ENCODE peak calls at places on chromosomes 4 and X, in nine cellular contexts. T, W, Y, D, R, X, L, Q and P are unnamed samples.

GRCh38 chrX:112857478-112857878 is 16.8 kb upstream of the AMOT start:
- DNase-seq in Q (no peak), L (no peak), X (no peak), T (no peak), D (no peak), W (no peak), R (no peak), Y (no peak), P (no peak)

GRCh38 chr4:189084671-189085070 is 856.0 kb upstream of the FRG1 start:
- DNase-seq in L (no peak), X (no peak), Q (no peak), Y (no peak), W (peak), D (no peak), R (peak), T (no peak), P (no peak)

GRCh38 chr4:121448231-121448630 is 67.4 kb upstream of the QRFPR start:
- DNase-seq in R (peak), Y (no peak), W (no peak), Q (no peak), X (no peak), T (no peak), L (no peak), D (peak), P (no peak)

GRCh38 chr4:113996599-113997177 is 17.2 kb upstream of the ARSJ start:
- DNase-seq in L (no peak), W (peak), Q (peak), D (no peak), T (no peak), Y (no peak), R (no peak), X (no peak), P (no peak)

GRCh38 chr4:86185659-86186058 is 174.2 kb downstream of the MAPK10 start:
- DNase-seq in R (no peak), D (no peak), L (no peak), T (no peak), W (no peak), Y (no peak), X (no peak), Q (no peak), P (peak)

GRCh38 chr4:165403667-165404066 is 24.9 kb downstream of the CPE start:
- DNase-seq in L (no peak), T (no peak), W (no peak), D (no peak), Q (no peak), Y (no peak), R (no peak), X (no peak), P (no peak)

GRCh38 chr4:73822812-73823480 is 13.5 kb upstream of the CXCL6 start:
- DNase-seq in T (no peak), W (peak), R (no peak), L (no peak), D (no peak), X (no peak), Y (no peak), Q (no peak), P (no peak)

GRCh38 chr4:57182132-57182874 is 72.1 kb upstream of the IGFBP7 start:
- DNase-seq in Q (no peak), Y (no peak), W (no peak), R (peak), T (no peak), L (no peak), X (no peak), D (no peak), P (no peak)

GRCh38 chrX:107324493-107325310 is 118.3 kb downstream of the DNAAF6 start:
- DNase-seq in W (peak), L (no peak), X (no peak), T (no peak), R (peak), D (no peak), Y (no peak), Q (peak), P (peak)

GRCh38 chr4:152032722-152033131 is 271.9 kb upstream of the GATB start:
- DNase-seq in R (no peak), Y (no peak), L (no peak), T (no peak), W (peak), Q (peak), X (no peak), D (no peak), P (peak)

GRCh38 chrX:11064851-11065600 is 46.1 kb upstream of the HCCS start:
- DNase-seq in Y (no peak), Q (peak), X (no peak), W (peak), T (no peak), L (no peak), D (no peak), R (no peak), P (peak)

GRCh38 chr4:27763830-27764525 is 903.3 kb downstream of the STIM2 start:
- DNase-seq in R (peak), T (no peak), D (no peak), Q (no peak), L (no peak), Y (no peak), X (no peak), W (peak), P (no peak)

GRCh38 chr4:182277402-182277801 is 34.2 kb downstream of the TENM3 start:
- DNase-seq in X (no peak), R (no peak), D (no peak), Q (peak), W (peak), T (no peak), L (no peak), Y (no peak), P (peak)

GRCh38 chr4:42331914-42332368 is 65.3 kb upstream of the SHISA3 start:
- DNase-seq in Y (no peak), Q (peak), W (peak), T (no peak), R (peak), L (no peak), X (no peak), D (no peak), P (peak)

GRCh38 chr4:163815776-163816175 is 321.3 kb downstream of the TMA16 start:
- DNase-seq in Y (no peak), R (peak), T (no peak), X (no peak), L (no peak), D (no peak), W (no peak), Q (no peak), P (no peak)

GRCh38 chr4:54400802-54401201 is 171.7 kb downstream of the PDGFRA start:
- DNase-seq in T (no peak), D (no peak), L (no peak), R (peak), Q (peak), X (no peak), W (peak), Y (no peak), P (peak)